ENCODE peak calls at places on chromosomes 2 and 18, in seven cellular contexts. One of them, this sample, is unnamed.
A peak's percentile ranks its signal among the peaks of the same experiment; 100 is the strongest.

GRCh38 chr2:42906557-42907380 is 114.4 kb upstream of the HAAO start:
- DNase-seq in PC-9: peak; percentile 48
- DNase-seq in heart right ventricle: peak; percentile 48
- DNase-seq in AG04450: no peak
- DNase-seq in lower lobe of right lung: no peak
- DNase-seq in fibroblast of pulmonary artery: no peak
- DNase-seq in GM12864: no peak
- DNase-seq in this sample: peak; percentile 40

GRCh38 chr2:199869227-199869541 is 18.2 kb upstream of the FTCDNL1 start:
- DNase-seq in lower lobe of right lung: no peak
- DNase-seq in fibroblast of pulmonary artery: no peak
- DNase-seq in PC-9: no peak
- DNase-seq in AG04450: no peak
- DNase-seq in heart right ventricle: no peak
- DNase-seq in GM12864: no peak
- DNase-seq in this sample: no peak

GRCh38 chr18:58362027-58362575 is 266.8 kb downstream of the ALPK2 start:
- DNase-seq in lower lobe of right lung: no peak
- DNase-seq in GM12864: peak; percentile 7
- DNase-seq in heart right ventricle: peak; percentile 19
- DNase-seq in AG04450: peak; percentile 81
- DNase-seq in PC-9: no peak
- DNase-seq in fibroblast of pulmonary artery: peak; percentile 98
- DNase-seq in this sample: peak; percentile 95

GRCh38 chr2:23803965-23804542 is 122.9 kb downstream of the ATAD2B start:
- DNase-seq in PC-9: peak; percentile 8
- DNase-seq in heart right ventricle: peak; percentile 17
- DNase-seq in AG04450: peak; percentile 4
- DNase-seq in GM12864: no peak
- DNase-seq in fibroblast of pulmonary artery: peak; percentile 33
- DNase-seq in lower lobe of right lung: peak; percentile 63
- DNase-seq in this sample: peak; percentile 54

GRCh38 chr2:209741953-209742352 is 29.7 kb upstream of the UNC80 start:
- DNase-seq in AG04450: no peak
- DNase-seq in lower lobe of right lung: no peak
- DNase-seq in PC-9: no peak
- DNase-seq in GM12864: no peak
- DNase-seq in heart right ventricle: no peak
- DNase-seq in fibroblast of pulmonary artery: no peak
- DNase-seq in this sample: no peak

GRCh38 chr2:211495339-211495738 is 938.9 kb downstream of the CPS1 start:
- DNase-seq in lower lobe of right lung: no peak
- DNase-seq in fibroblast of pulmonary artery: no peak
- DNase-seq in heart right ventricle: no peak
- DNase-seq in GM12864: no peak
- DNase-seq in PC-9: no peak
- DNase-seq in AG04450: no peak
- DNase-seq in this sample: no peak

GRCh38 chr2:74747411-74748080 is 86.4 kb upstream of the HK2 start:
- DNase-seq in AG04450: peak; percentile 69
- DNase-seq in PC-9: no peak
- DNase-seq in GM12864: no peak
- DNase-seq in lower lobe of right lung: no peak
- DNase-seq in fibroblast of pulmonary artery: peak; percentile 82
- DNase-seq in heart right ventricle: no peak
- DNase-seq in this sample: peak; percentile 34

GRCh38 chr2:23380562-23381065 is 4.4 kb upstream of the KLHL29 start:
- DNase-seq in heart right ventricle: peak; percentile 25
- DNase-seq in lower lobe of right lung: no peak
- DNase-seq in GM12864: peak; percentile 73
- DNase-seq in PC-9: peak; percentile 31
- DNase-seq in fibroblast of pulmonary artery: peak; percentile 27
- DNase-seq in AG04450: no peak
- DNase-seq in this sample: peak; percentile 38

GRCh38 chr2:236101311-236101950 is 66.8 kb downstream of the GBX2 start:
- DNase-seq in GM12864: no peak
- DNase-seq in fibroblast of pulmonary artery: no peak
- DNase-seq in PC-9: no peak
- DNase-seq in heart right ventricle: no peak
- DNase-seq in AG04450: no peak
- DNase-seq in lower lobe of right lung: no peak
- DNase-seq in this sample: no peak

GRCh38 chr2:16194530-16194929 is 254.2 kb downstream of the MYCN start:
- DNase-seq in GM12864: no peak
- DNase-seq in fibroblast of pulmonary artery: no peak
- DNase-seq in AG04450: no peak
- DNase-seq in PC-9: no peak
- DNase-seq in lower lobe of right lung: no peak
- DNase-seq in heart right ventricle: no peak
- DNase-seq in this sample: no peak

GRCh38 chr2:215352602-215353001 is 40.7 kb downstream of the ATIC start:
- DNase-seq in GM12864: no peak
- DNase-seq in AG04450: no peak
- DNase-seq in fibroblast of pulmonary artery: peak; percentile 23
- DNase-seq in PC-9: no peak
- DNase-seq in heart right ventricle: no peak
- DNase-seq in lower lobe of right lung: no peak
- DNase-seq in this sample: peak; percentile 29

GRCh38 chr2:104687147-104687546 is 166.8 kb upstream of the POU3F3 start:
- DNase-seq in fibroblast of pulmonary artery: no peak
- DNase-seq in lower lobe of right lung: no peak
- DNase-seq in AG04450: no peak
- DNase-seq in GM12864: no peak
- DNase-seq in heart right ventricle: no peak
- DNase-seq in PC-9: no peak
- DNase-seq in this sample: no peak

GRCh38 chr2:178976351-178976750 is 73.6 kb downstream of the CCDC141 start:
- DNase-seq in fibroblast of pulmonary artery: no peak
- DNase-seq in lower lobe of right lung: no peak
- DNase-seq in GM12864: no peak
- DNase-seq in heart right ventricle: no peak
- DNase-seq in AG04450: no peak
- DNase-seq in PC-9: no peak
- DNase-seq in this sample: no peak

GRCh38 chr2:121860033-121860810 is 104.8 kb downstream of the TSN start:
- DNase-seq in fibroblast of pulmonary artery: peak; percentile 63
- DNase-seq in AG04450: peak; percentile 59
- DNase-seq in PC-9: no peak
- DNase-seq in GM12864: no peak
- DNase-seq in heart right ventricle: no peak
- DNase-seq in lower lobe of right lung: no peak
- DNase-seq in this sample: peak; percentile 17

GRCh38 chr18:6836331-6836730 is 106.8 kb downstream of the ARHGAP28 start:
- DNase-seq in PC-9: no peak
- DNase-seq in AG04450: no peak
- DNase-seq in heart right ventricle: no peak
- DNase-seq in fibroblast of pulmonary artery: no peak
- DNase-seq in GM12864: no peak
- DNase-seq in lower lobe of right lung: no peak
- DNase-seq in this sample: no peak

GRCh38 chr2:66851449-66851872 is 416.5 kb downstream of the MEIS1 start:
- DNase-seq in lower lobe of right lung: no peak
- DNase-seq in AG04450: peak; percentile 92
- DNase-seq in PC-9: no peak
- DNase-seq in fibroblast of pulmonary artery: peak; percentile 72
- DNase-seq in heart right ventricle: no peak
- DNase-seq in GM12864: no peak
- DNase-seq in this sample: peak; percentile 74

GRCh38 chr18:63157293-63158011 is 162.1 kb downstream of the BCL2 start:
- DNase-seq in heart right ventricle: no peak
- DNase-seq in lower lobe of right lung: no peak
- DNase-seq in AG04450: no peak
- DNase-seq in GM12864: no peak
- DNase-seq in fibroblast of pulmonary artery: no peak
- DNase-seq in PC-9: no peak
- DNase-seq in this sample: no peak

GRCh38 chr2:226794751-226795171 is 4.9 kb downstream of the IRS1 start:
- DNase-seq in fibroblast of pulmonary artery: peak; percentile 74
- DNase-seq in PC-9: peak; percentile 14
- DNase-seq in heart right ventricle: peak; percentile 17
- DNase-seq in lower lobe of right lung: no peak
- DNase-seq in AG04450: no peak
- DNase-seq in GM12864: no peak
- DNase-seq in this sample: peak; percentile 86

GRCh38 chr2:163774862-163775261 is 39.1 kb upstream of the FIGN start:
- DNase-seq in fibroblast of pulmonary artery: peak; percentile 88
- DNase-seq in AG04450: peak; percentile 13
- DNase-seq in GM12864: no peak
- DNase-seq in lower lobe of right lung: no peak
- DNase-seq in heart right ventricle: no peak
- DNase-seq in PC-9: peak; percentile 15
- DNase-seq in this sample: peak; percentile 93

GRCh38 chr2:160376576-160376975 is 117.0 kb downstream of the RBMS1 start:
- DNase-seq in PC-9: no peak
- DNase-seq in AG04450: no peak
- DNase-seq in GM12864: no peak
- DNase-seq in lower lobe of right lung: no peak
- DNase-seq in fibroblast of pulmonary artery: peak; percentile 89
- DNase-seq in heart right ventricle: no peak
- DNase-seq in this sample: peak; percentile 77

GRCh38 chr2:216300921-216301320 is 71.4 kb downstream of the MARCHF4 start:
- DNase-seq in AG04450: no peak
- DNase-seq in GM12864: no peak
- DNase-seq in fibroblast of pulmonary artery: no peak
- DNase-seq in heart right ventricle: no peak
- DNase-seq in PC-9: no peak
- DNase-seq in lower lobe of right lung: no peak
- DNase-seq in this sample: no peak

GRCh38 chr2:237158194-237158593 is 72.5 kb downstream of the COPS8 start:
- DNase-seq in fibroblast of pulmonary artery: no peak
- DNase-seq in AG04450: no peak
- DNase-seq in PC-9: no peak
- DNase-seq in GM12864: no peak
- DNase-seq in lower lobe of right lung: no peak
- DNase-seq in heart right ventricle: no peak
- DNase-seq in this sample: no peak

GRCh38 chr2:237154894-237155851 is 69.5 kb downstream of the COPS8 start:
- DNase-seq in heart right ventricle: no peak
- DNase-seq in PC-9: no peak
- DNase-seq in GM12864: peak; percentile 31
- DNase-seq in lower lobe of right lung: no peak
- DNase-seq in AG04450: no peak
- DNase-seq in fibroblast of pulmonary artery: no peak
- DNase-seq in this sample: no peak

GRCh38 chr2:237156857-237157550 is 71.3 kb downstream of the COPS8 start:
- DNase-seq in PC-9: no peak
- DNase-seq in fibroblast of pulmonary artery: no peak
- DNase-seq in heart right ventricle: no peak
- DNase-seq in lower lobe of right lung: no peak
- DNase-seq in AG04450: no peak
- DNase-seq in GM12864: no peak
- DNase-seq in this sample: no peak

GRCh38 chr2:237157551-237158102 is 71.9 kb downstream of the COPS8 start:
- DNase-seq in heart right ventricle: no peak
- DNase-seq in AG04450: no peak
- DNase-seq in fibroblast of pulmonary artery: no peak
- DNase-seq in PC-9: no peak
- DNase-seq in GM12864: no peak
- DNase-seq in lower lobe of right lung: no peak
- DNase-seq in this sample: peak; percentile 75

GRCh38 chr2:237156131-237156856 is 70.6 kb downstream of the COPS8 start:
- DNase-seq in lower lobe of right lung: no peak
- DNase-seq in PC-9: no peak
- DNase-seq in fibroblast of pulmonary artery: peak; percentile 77
- DNase-seq in heart right ventricle: peak; percentile 45
- DNase-seq in GM12864: no peak
- DNase-seq in AG04450: peak; percentile 60
- DNase-seq in this sample: peak; percentile 91
- H3K4me3 ChIP-seq in lower lobe of right lung: no peak overlapping the region
- H3K4me3 ChIP-seq in PC-9: no peak overlapping the region
- H3K4me3 ChIP-seq in fibroblast of pulmonary artery: no peak overlapping the region
- H3K4me3 ChIP-seq in heart right ventricle: no peak overlapping the region
- H3K4me3 ChIP-seq in GM12864: no peak overlapping the region
- H3K4me3 ChIP-seq in AG04450: no peak overlapping the region
- H3K4me3 ChIP-seq in this sample: peak overlapping the region; percentile 3

GRCh38 chr2:113285816-113286215 is 7.1 kb upstream of the PAX8 start:
- DNase-seq in heart right ventricle: no peak
- DNase-seq in GM12864: no peak
- DNase-seq in lower lobe of right lung: no peak
- DNase-seq in PC-9: no peak
- DNase-seq in AG04450: no peak
- DNase-seq in fibroblast of pulmonary artery: no peak
- DNase-seq in this sample: no peak
- H3K4me3 ChIP-seq in heart right ventricle: no peak overlapping the region
- H3K4me3 ChIP-seq in GM12864: no peak overlapping the region
- H3K4me3 ChIP-seq in lower lobe of right lung: no peak overlapping the region
- H3K4me3 ChIP-seq in PC-9: no peak overlapping the region
- H3K4me3 ChIP-seq in AG04450: no peak overlapping the region
- H3K4me3 ChIP-seq in fibroblast of pulmonary artery: no peak overlapping the region
- H3K4me3 ChIP-seq in this sample: no peak overlapping the region

DNA sequence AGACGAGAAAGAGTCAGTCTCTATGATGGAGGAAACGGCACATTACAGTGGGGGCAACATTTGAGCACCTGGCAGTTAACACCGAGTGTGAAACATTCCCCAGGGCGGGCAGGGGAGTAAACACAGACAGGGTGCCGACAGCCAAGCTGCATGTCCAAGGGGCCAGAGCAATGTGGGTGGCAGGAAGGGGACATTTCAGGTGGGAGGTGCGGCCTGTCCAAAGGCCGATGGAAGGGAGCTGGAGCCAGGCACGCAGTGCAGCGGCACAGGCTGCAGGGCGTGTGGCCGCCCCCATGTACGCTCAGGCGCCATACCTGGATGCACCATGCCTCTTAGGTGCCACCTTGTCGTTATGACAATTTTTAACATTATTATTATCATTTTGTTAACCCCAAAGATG is 43.3 kb downstream of the TIMM21 start:
- DNase-seq in heart right ventricle: no peak
- DNase-seq in fibroblast of pulmonary artery: no peak
- DNase-seq in AG04450: no peak
- DNase-seq in lower lobe of right lung: no peak
- DNase-seq in PC-9: no peak
- DNase-seq in GM12864: no peak
- DNase-seq in this sample: no peak
- H3K4me3 ChIP-seq in heart right ventricle: no peak overlapping the region
- H3K4me3 ChIP-seq in fibroblast of pulmonary artery: no peak overlapping the region
- H3K4me3 ChIP-seq in AG04450: no peak overlapping the region
- H3K4me3 ChIP-seq in lower lobe of right lung: no peak overlapping the region
- H3K4me3 ChIP-seq in PC-9: no peak overlapping the region
- H3K4me3 ChIP-seq in GM12864: no peak overlapping the region
- H3K4me3 ChIP-seq in this sample: no peak overlapping the region

GRCh38 chr18:35029103-35029502 is 12.1 kb upstream of the MAPRE2 start:
- DNase-seq in heart right ventricle: peak; percentile 14
- DNase-seq in GM12864: no peak
- DNase-seq in fibroblast of pulmonary artery: peak; percentile 53
- DNase-seq in lower lobe of right lung: peak; percentile 38
- DNase-seq in PC-9: no peak
- DNase-seq in AG04450: peak; percentile 23
- DNase-seq in this sample: peak; percentile 70

GRCh38 chr18:35032113-35032512 is 9.1 kb upstream of the MAPRE2 start:
- DNase-seq in fibroblast of pulmonary artery: no peak
- DNase-seq in heart right ventricle: no peak
- DNase-seq in AG04450: no peak
- DNase-seq in GM12864: no peak
- DNase-seq in PC-9: no peak
- DNase-seq in lower lobe of right lung: no peak
- DNase-seq in this sample: no peak

GRCh38 chr18:35030234-35030989 is 10.8 kb upstream of the MAPRE2 start:
- DNase-seq in AG04450: no peak
- DNase-seq in PC-9: no peak
- DNase-seq in fibroblast of pulmonary artery: no peak
- DNase-seq in GM12864: no peak
- DNase-seq in heart right ventricle: no peak
- DNase-seq in lower lobe of right lung: no peak
- DNase-seq in this sample: no peak

GRCh38 chr18:35028556-35028955 is 12.7 kb upstream of the MAPRE2 start:
- DNase-seq in GM12864: no peak
- DNase-seq in heart right ventricle: no peak
- DNase-seq in AG04450: no peak
- DNase-seq in fibroblast of pulmonary artery: no peak
- DNase-seq in PC-9: no peak
- DNase-seq in lower lobe of right lung: no peak
- DNase-seq in this sample: no peak

GRCh38 chr18:35029770-35030169 is 11.4 kb upstream of the MAPRE2 start:
- DNase-seq in PC-9: no peak
- DNase-seq in fibroblast of pulmonary artery: no peak
- DNase-seq in AG04450: no peak
- DNase-seq in lower lobe of right lung: no peak
- DNase-seq in heart right ventricle: no peak
- DNase-seq in GM12864: no peak
- DNase-seq in this sample: peak; percentile 59
- H3K4me3 ChIP-seq in PC-9: no peak overlapping the region
- H3K4me3 ChIP-seq in fibroblast of pulmonary artery: no peak overlapping the region
- H3K4me3 ChIP-seq in AG04450: no peak overlapping the region
- H3K4me3 ChIP-seq in lower lobe of right lung: peak overlapping the region; percentile 37
- H3K4me3 ChIP-seq in heart right ventricle: peak overlapping the region; percentile 41
- H3K4me3 ChIP-seq in GM12864: peak overlapping the region; percentile 31
- H3K4me3 ChIP-seq in this sample: peak overlapping the region; percentile 11

This sample was measured in choroid plexus epithelial cell.